ENCODE peak calls at places on chromosomes 12 and 14, in nine cellular contexts. Q is psoas muscle; Y is NCI-H526 treated with DMSO at 0.1 percent for 48 hours; U is AG20443; Z is HT-29; M is GDM1; X is activated CD4-positive, alpha-beta T cell treated with anti-CD3 and anti-CD28 coated beads, Interleukin-2, amount 50 U/mL, for 1 hour; N is stomach; K is activated T-cell treated with anti-CD3 and anti-CD28 coated beads for 1 hour. G is an unnamed sample.

GRCh38 chr12:38904932-38905479 is 385 bp downstream of the CPNE8 start:
- DNase-seq in Q (peak), Y (no peak), U (peak), Z (peak), M (no peak), X (peak), N (peak), K (peak), G (peak)

GRCh38 chr14:22552827-22553076 is 36.3 kb downstream of the DAD1 start:
- DNase-seq in Q (no peak), Y (no peak), U (no peak), Z (no peak), M (no peak), X (no peak), N (no peak), K (no peak), G (no peak)

GRCh38 chr12:132557969-132558856 is 52.2 kb downstream of the LRCOL1 start:
- DNase-seq in Q (no peak), Y (no peak), U (no peak), Z (no peak), M (no peak), X (no peak), N (no peak), K (no peak), G (no peak)

GRCh38 chr12:130428116-130428515 is 90.4 kb downstream of the PIWIL1 start:
- DNase-seq in Q (no peak), Y (no peak), U (no peak), Z (no peak), M (no peak), X (no peak), N (peak), K (no peak), G (no peak)

GRCh38 chr14:24700511-24700910 is 66.5 kb upstream of the GZMB start:
- DNase-seq in Q (no peak), Y (no peak), U (no peak), Z (no peak), M (no peak), X (no peak), N (no peak), K (no peak), G (no peak)

GRCh38 chr14:49621114-49621881 is 699 bp downstream of the MGAT2 start:
- DNase-seq in Q (peak), Y (no peak), U (peak), Z (peak), M (peak), X (no peak), N (peak), K (no peak), G (peak)

GRCh38 chr12:96617178-96617577 is 127.8 kb downstream of the CFAP54 start:
- DNase-seq in Q (no peak), Y (no peak), U (no peak), Z (peak), M (no peak), X (no peak), N (no peak), K (no peak), G (no peak)

GRCh38 chr12:3962661-3963483 is 89.7 kb upstream of the PARP11 start:
- DNase-seq in Q (no peak), Y (no peak), U (no peak), Z (peak), M (peak), X (peak), N (no peak), K (peak), G (no peak)

GRCh38 chr12:113954547-113954946 is 11.6 kb downstream of the RBM19 start:
- DNase-seq in Q (no peak), Y (no peak), U (no peak), Z (no peak), M (no peak), X (no peak), N (no peak), K (no peak), G (no peak)

GRCh38 chr14:83556746-83557460 is 1973.0 kb upstream of the FLRT2 start:
- DNase-seq in Q (no peak), Y (no peak), U (no peak), Z (no peak), M (no peak), X (no peak), N (no peak), K (no peak), G (no peak)